ENCODE peak calls at places on chromosomes 4 and X, in seven cellular contexts. R, T, D, U, K, P and J are unnamed samples.

GRCh38 chr4:73573794-73574528 is 46.3 kb downstream of the RASSF6 start:
- DNase-seq in K (peak; percentile 16), T (peak; percentile 63), R (peak; percentile 83), D (no peak), P (peak; percentile 94), U (peak; percentile 67), J (peak; percentile 76)

GRCh38 chr4:38130884-38131283 is 170.7 kb downstream of the PTTG2 start:
- DNase-seq in K (no peak), U (no peak), P (no peak), T (no peak), R (no peak), D (no peak), J (no peak)

GRCh38 chrX:82658492-82658891 is 849.6 kb upstream of the POU3F4 start:
- DNase-seq in U (no peak), K (no peak), R (no peak), P (no peak), D (no peak), T (no peak), J (no peak)

GRCh38 chr4:140049924-140050681 is 103.9 kb downstream of the MAML3 start:
- DNase-seq in K (no peak), D (no peak), P (peak; percentile 56), T (no peak), U (peak; percentile 51), R (peak; percentile 41), J (peak; percentile 37)

GRCh38 chr4:93719552-93719951 is 109.0 kb upstream of the ATOH1 start:
- DNase-seq in K (no peak), U (no peak), T (no peak), R (peak; percentile 74), D (no peak), P (no peak), J (no peak)

GRCh38 chrX:138711399-138712347 is at the start of gene FGF13:
- DNase-seq in D (peak; percentile 10), T (peak; percentile 38), K (no peak), U (peak; percentile 27), R (peak; percentile 11), P (no peak), J (peak; percentile 46)

GRCh38 chr4:24730256-24731001 is 64.9 kb upstream of the SOD3 start:
- DNase-seq in U (peak; percentile 73), D (peak; percentile 59), T (no peak), R (no peak), K (peak; percentile 81), P (peak; percentile 76), J (no peak)

GRCh38 chrX:30851459-30851858 is 37.6 kb downstream of the TAB3 start:
- DNase-seq in U (no peak), T (no peak), D (no peak), P (no peak), K (no peak), R (no peak), J (no peak)

GRCh38 chr4:59247032-59247431 is 1953.1 kb upstream of the ADGRL3 start:
- DNase-seq in U (no peak), P (no peak), R (peak; percentile 1), K (no peak), T (no peak), D (no peak), J (no peak)

GRCh38 chr4:139559095-139559490 is 3.1 kb upstream of the SETD7 start:
- DNase-seq in K (no peak), P (no peak), R (no peak), D (no peak), T (peak; percentile 82), U (no peak), J (no peak)

GRCh38 chrX:41452565-41452964 is 5.4 kb downstream of the NYX start:
- DNase-seq in D (no peak), P (no peak), T (no peak), R (no peak), U (peak; percentile 19), K (no peak), J (no peak)

GRCh38 chr4:4677825-4678522 is 136.1 kb upstream of the STX18 start:
- DNase-seq in U (peak; percentile 36), K (no peak), T (no peak), R (no peak), P (peak; percentile 84), D (no peak), J (peak; percentile 61)

GRCh38 chrX:20514358-20514757 is 247.6 kb upstream of the RPS6KA3 start:
- DNase-seq in P (peak; percentile 69), U (peak; percentile 88), K (no peak), R (peak; percentile 69), D (no peak), T (no peak), J (no peak)

GRCh38 chr4:40309250-40309774 is 25.8 kb upstream of the CHRNA9 start:
- DNase-seq in U (peak; percentile 65), D (peak; percentile 84), T (peak; percentile 86), P (peak; percentile 88), R (peak; percentile 83), K (no peak), J (peak; percentile 90)

GRCh38 chr4:48223633-48224295 is 45.9 kb downstream of the TEC start:
- DNase-seq in P (no peak), U (peak; percentile 33), R (peak; percentile 90), T (no peak), K (no peak), D (no peak), J (no peak)

GRCh38 chrX:71992711-71993110 is 82.1 kb downstream of the NHSL2 start:
- DNase-seq in P (no peak), U (no peak), D (no peak), R (no peak), T (no peak), K (no peak), J (no peak)

GRCh38 chrX:47198026-47198686 is 4.5 kb downstream of the UBA1 start:
- DNase-seq in D (no peak), K (no peak), T (no peak), R (no peak), U (peak; percentile 72), P (peak; percentile 45), J (no peak)

GRCh38 chr4:152540941-152541340 is 5.0 kb upstream of the FBXW7 start:
- DNase-seq in P (no peak), R (no peak), U (no peak), T (no peak), D (no peak), K (no peak), J (no peak)

GRCh38 chr4:152537881-152538280 is 2.0 kb upstream of the FBXW7 start:
- DNase-seq in P (no peak), U (no peak), D (no peak), K (no peak), R (no peak), T (no peak), J (no peak)

GRCh38 chr4:152539556-152540292 is 3.8 kb upstream of the FBXW7 start:
- DNase-seq in P (no peak), R (no peak), D (no peak), U (no peak), T (no peak), K (no peak), J (no peak)

GRCh38 chr4:152536545-152537182 is 772 bp upstream of the FBXW7 start:
- DNase-seq in R (peak; percentile 71), T (no peak), D (no peak), P (peak; percentile 49), K (no peak), U (peak; percentile 48), J (no peak)

DNA sequence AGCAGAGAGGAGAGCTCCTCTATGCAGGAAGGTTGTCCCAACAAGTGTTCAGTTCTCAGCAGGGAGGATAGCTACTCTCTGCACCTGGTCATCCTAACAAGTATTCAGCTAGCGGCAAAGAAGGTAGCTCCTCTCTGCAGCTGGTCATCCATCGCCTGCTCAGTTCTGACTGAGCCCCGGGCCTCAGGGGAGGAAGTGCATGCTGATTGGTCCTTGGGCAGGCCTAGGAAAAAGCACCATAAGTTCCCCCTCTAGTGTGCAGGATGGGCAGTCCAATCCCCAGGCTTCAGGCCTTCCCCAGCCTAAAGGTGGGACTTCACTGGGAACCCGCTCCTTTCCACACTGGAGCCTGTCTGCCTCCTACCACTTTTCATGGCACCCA is 4.4 kb upstream of the FBXW7 start:
- DNase-seq in U (no peak), D (no peak), K (no peak), R (no peak), P (no peak), T (no peak), J (no peak)
- TF ChIP-seq CTCF in U (no peak), D (no peak), K (no peak), R (no peak), P (no peak), T (no peak), J (no peak)

DNA sequence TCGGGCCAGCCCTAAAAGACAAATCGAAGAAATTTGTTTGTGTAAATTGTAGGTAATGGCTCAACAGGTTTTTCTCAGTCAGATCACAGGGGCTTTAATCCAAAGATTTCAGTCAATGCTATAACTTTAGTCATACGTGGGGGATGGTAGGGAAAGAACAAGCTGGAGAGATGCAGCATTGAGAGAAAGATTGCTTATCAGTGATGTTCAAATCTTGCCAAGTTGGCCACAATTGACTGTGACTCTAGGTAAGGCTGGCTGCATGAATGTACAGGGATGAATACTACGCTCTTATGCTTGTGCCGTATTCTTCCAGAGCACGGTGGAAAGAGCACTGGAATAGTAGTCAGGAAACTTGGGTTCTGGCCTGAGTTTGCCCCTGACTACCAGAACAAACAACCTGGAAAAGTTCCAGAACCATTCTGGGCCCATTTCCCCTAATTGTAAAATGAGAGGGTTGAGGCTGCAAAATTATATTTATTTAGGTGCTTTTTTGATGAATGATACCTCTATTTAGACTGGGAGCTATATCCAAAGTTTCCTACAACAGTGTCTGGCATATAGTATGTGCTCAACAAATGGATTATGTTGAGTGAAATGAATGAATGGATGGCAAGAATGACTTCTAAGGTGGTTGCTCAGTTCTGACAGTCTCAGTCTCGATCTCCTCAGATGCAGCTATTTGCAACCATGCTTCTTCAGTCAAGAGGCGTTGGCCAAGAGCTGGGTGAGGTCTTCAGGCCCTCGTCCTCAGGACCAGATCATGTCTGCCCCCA is 44.4 kb downstream of the TSC22D3 start:
- DNase-seq in R (no peak), T (no peak), U (peak; percentile 66), D (no peak), K (no peak), P (no peak), J (no peak)
- TF ChIP-seq CTCF in R (no peak), T (no peak), U (no peak), D (no peak), K (no peak), P (no peak), J (no peak)

GRCh38 chr4:147059064-147059731 is 113.5 kb upstream of the TTC29 start:
- DNase-seq in P (no peak), U (no peak), K (no peak), R (no peak), D (no peak), T (no peak), J (no peak)

GRCh38 chr4:147060171-147060931 is 114.7 kb upstream of the TTC29 start:
- DNase-seq in D (no peak), U (peak; percentile 94), K (no peak), T (no peak), R (no peak), P (peak; percentile 42), J (no peak)

GRCh38 chr4:147054241-147054902 is 108.7 kb upstream of the TTC29 start:
- DNase-seq in K (no peak), R (no peak), U (peak; percentile 31), D (no peak), T (no peak), P (peak; percentile 60), J (no peak)

GRCh38 chr4:147057631-147057980 is 111.9 kb upstream of the TTC29 start:
- DNase-seq in P (peak; percentile 62), D (no peak), U (peak; percentile 60), K (no peak), R (peak; percentile 24), T (no peak), J (no peak)

GRCh38 chr4:147056951-147057630 is 111.4 kb upstream of the TTC29 start:
- DNase-seq in P (peak; percentile 46), K (no peak), T (no peak), U (peak; percentile 39), D (no peak), R (peak; percentile 19), J (no peak)
- TF ChIP-seq CTCF in P (no peak), K (no peak), T (no peak), U (peak; percentile 26), D (no peak), R (peak; percentile 6), J (no peak)

GRCh38 chrX:6311540-6311939 is 82.9 kb upstream of the NLGN4X start:
- DNase-seq in D (no peak), K (no peak), P (no peak), T (no peak), R (no peak), U (no peak), J (no peak)
- TF ChIP-seq CTCF in D (no peak), K (no peak), P (no peak), T (no peak), R (no peak), U (no peak), J (no peak)